ENCODE peak calls at places on chromosome 17, in ten cellular contexts. S, O, Y, V, Q, T, M, G, F and L are unnamed samples.

GRCh38 chr17:58308173-58308984 is 20.2 kb downstream of the TSPOAP1 start:
- DNase-seq in F (peak; percentile 12), T (no peak), Q (no peak), V (no peak), O (peak; percentile 46), S (no peak), M (no peak), G (no peak), Y (peak; percentile 25), L (peak; percentile 7)

GRCh38 chr17:77501101-77501566 is 360.4 kb downstream of the SEC14L1 start:
- DNase-seq in O (peak; percentile 55), Y (no peak), G (no peak), T (no peak), Q (peak; percentile 45), S (no peak), M (peak; percentile 38), V (no peak), F (no peak), L (peak; percentile 74)

GRCh38 chr17:51161541-51161940 is 4.7 kb upstream of the NME2 start:
- DNase-seq in Y (no peak), O (no peak), M (no peak), T (no peak), S (no peak), G (no peak), F (no peak), Q (no peak), V (no peak), L (no peak)

GRCh38 chr17:29086628-29087332 is 43.8 kb downstream of the PIPOX start:
- DNase-seq in M (no peak), G (no peak), V (no peak), Y (no peak), T (no peak), F (no peak), Q (no peak), O (no peak), S (no peak), L (no peak)

GRCh38 chr17:9202572-9202971 is 181.3 kb downstream of the NTN1 start:
- DNase-seq in Y (no peak), V (no peak), S (no peak), G (no peak), T (no peak), F (no peak), M (no peak), O (no peak), Q (no peak), L (no peak)

GRCh38 chr17:44820631-44821196 is 9.4 kb downstream of the GJC1 start:
- DNase-seq in M (no peak), Y (no peak), T (peak; percentile 98), V (no peak), F (no peak), O (peak; percentile 79), S (no peak), Q (peak; percentile 59), G (no peak), L (no peak)

GRCh38 chr17:37701424-37702020 is 43.3 kb downstream of the HNF1B start:
- DNase-seq in V (no peak), M (peak; percentile 35), S (peak; percentile 14), Q (no peak), T (peak; percentile 18), Y (peak; percentile 63), G (no peak), F (no peak), O (peak; percentile 75), L (no peak)

GRCh38 chr17:81866440-81867122 is 4.6 kb downstream of the ARHGDIA start:
- DNase-seq in G (no peak), Q (no peak), O (no peak), M (no peak), F (no peak), S (no peak), T (no peak), Y (no peak), V (no peak), L (no peak)

GRCh38 chr17:68775338-68775737 is 174.2 kb upstream of the FAM20A start:
- DNase-seq in V (no peak), Y (no peak), G (no peak), O (no peak), F (no peak), Q (no peak), T (no peak), M (no peak), S (no peak), L (no peak)

GRCh38 chr17:39380144-39380543 is 21.3 kb downstream of the FBXL20 start:
- DNase-seq in M (no peak), O (no peak), Y (no peak), V (no peak), Q (no peak), G (no peak), T (no peak), F (no peak), S (no peak), L (no peak)

GRCh38 chr17:48555183-48555615 is 10.3 kb upstream of the HOXB2 start:
- DNase-seq in G (no peak), S (no peak), V (no peak), T (no peak), O (peak; percentile 82), Q (no peak), F (no peak), Y (no peak), M (no peak), L (no peak)

GRCh38 chr17:15076991-15077663 is 188.0 kb downstream of the PMP22 start:
- DNase-seq in T (no peak), V (no peak), O (no peak), M (no peak), F (no peak), Y (no peak), S (no peak), G (no peak), Q (no peak), L (no peak)

GRCh38 chr17:79459003-79459655 is 151.7 kb downstream of the RBFOX3 start:
- DNase-seq in Y (no peak), S (no peak), F (no peak), Q (no peak), V (no peak), T (no peak), M (no peak), G (no peak), O (no peak), L (no peak)

GRCh38 chr17:4759776-4760236 is 11.9 kb upstream of the TM4SF5 start:
- DNase-seq in Q (no peak), M (no peak), V (no peak), O (no peak), F (no peak), T (no peak), S (no peak), G (no peak), Y (no peak), L (no peak)
- TF ChIP-seq POLR2A in Q (no peak), M (no peak), V (no peak), O (no peak), F (no peak), T (no peak), S (no peak), G (no peak), Y (no peak), L (no peak)

DNA sequence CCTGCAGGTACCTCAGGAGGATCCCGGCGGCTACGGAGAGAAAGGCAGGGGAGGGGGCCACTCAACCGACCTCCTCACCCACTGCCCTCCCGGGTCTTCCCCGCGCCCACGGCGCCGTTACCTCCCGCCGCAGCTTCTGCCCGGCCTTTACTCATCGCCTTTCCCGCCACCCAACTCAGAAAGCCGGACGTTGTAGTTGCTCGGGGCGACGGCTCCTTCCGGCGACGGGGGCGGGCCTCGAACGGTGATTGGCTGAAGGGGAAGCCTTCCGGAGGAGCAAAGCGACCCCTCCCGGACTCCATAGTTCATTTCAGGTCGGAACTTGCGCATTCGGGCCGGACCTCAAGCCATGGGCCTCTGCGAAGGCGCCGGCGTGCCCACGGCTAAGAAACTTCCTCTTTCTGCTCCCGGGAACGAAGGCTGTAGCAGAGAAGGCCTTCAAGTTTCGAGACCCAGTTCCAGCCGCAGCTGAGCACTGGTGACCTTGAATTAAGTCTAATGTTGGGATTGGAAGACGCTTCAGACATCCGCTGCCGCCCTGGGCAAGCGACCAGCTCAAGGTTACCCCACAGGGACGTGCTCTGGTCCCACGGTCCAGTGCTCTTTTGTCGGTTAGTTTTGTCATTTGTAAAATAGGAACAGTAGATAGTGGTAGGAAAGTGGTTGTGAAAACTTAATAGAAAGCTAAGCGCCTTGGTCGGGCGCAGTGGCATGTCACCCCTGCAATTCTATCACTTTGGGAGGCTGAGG is at the start of gene PSMC3IP:
- DNase-seq in Q (peak; percentile 98), S (peak; percentile 96), Y (peak; percentile 96), O (peak; percentile 99), T (peak; percentile 87), M (peak; percentile 97), G (peak; percentile 96), V (peak; percentile 96), F (peak; percentile 93), L (peak; percentile 95)
- TF ChIP-seq POLR2A in Q (peak; percentile 75), S (peak; percentile 54), Y (no peak), O (peak; percentile 82), T (peak; percentile 87), M (no peak), G (peak; percentile 78), V (peak; percentile 39), F (no peak), L (no peak)

DNA sequence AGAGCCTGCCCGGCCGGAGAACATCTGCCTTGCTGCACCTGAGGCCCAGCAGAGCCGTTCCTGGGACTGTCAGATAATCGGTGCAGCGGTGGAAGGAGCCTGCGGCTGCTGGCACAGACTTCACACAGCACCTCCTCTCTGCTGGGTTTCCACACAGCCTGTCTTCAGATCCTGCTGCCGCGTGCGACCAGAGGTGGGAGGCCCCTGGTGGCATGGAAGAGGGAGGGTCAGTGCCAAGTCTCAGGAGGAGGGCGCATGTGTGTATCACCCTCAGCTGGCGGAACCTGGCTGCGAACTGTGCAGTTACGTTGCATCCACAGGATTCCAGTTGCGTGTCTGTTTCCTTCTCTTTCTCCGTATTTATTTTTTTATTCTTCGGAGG is 3.3 kb downstream of the CDK5R1 start:
- DNase-seq in T (no peak), M (no peak), V (no peak), Y (no peak), S (no peak), O (no peak), F (no peak), G (peak; percentile 35), Q (no peak), L (no peak)
- TF ChIP-seq POLR2A in T (no peak), M (no peak), V (no peak), Y (no peak), S (no peak), O (no peak), F (no peak), G (no peak), Q (no peak), L (no peak)

DNA sequence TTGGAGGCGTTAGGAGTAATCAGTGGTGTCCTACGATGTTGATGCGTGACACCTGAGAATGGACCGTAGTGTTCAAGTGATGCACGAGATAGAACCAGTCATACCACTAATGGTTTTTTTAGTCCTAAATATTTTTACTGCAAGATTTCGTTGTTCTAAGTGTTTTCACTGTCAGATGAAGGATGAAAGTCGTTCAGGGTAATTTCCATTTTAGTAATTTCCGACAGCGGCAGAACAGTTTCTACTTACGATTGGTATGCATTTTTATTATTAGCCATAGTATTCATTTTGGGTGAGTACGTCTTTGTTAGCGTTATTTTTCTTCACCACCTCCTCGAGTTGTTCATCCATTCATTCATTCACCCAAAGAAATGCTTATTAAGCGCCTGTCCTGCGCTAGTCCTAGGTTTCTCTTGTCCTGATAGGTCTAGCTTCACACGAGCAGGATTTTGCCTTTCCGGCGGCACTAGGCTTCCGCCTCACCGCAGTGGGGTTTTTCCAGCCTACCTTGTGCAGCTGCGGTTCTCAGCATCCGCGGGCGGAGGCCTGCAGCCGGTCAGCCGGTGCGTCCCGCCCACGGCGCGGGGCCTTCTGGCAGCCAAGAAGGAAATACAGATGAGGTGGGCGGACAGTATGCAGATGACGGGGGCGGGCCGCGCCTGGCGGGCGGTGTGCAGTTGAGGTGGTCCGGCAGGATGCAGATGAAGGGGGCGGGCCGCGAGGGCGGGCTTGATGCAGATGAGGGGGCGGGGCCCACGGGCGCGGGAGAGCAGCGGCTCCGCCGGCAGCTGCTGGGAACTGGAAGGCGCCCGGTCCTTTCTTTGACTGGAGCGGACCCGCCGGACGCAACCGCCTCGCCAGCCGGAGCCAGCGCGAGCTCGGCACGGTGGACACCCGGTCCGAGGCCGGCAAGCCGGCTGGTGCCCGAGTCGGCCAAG is 146.4 kb downstream of the SPECC1 start:
- DNase-seq in Q (peak; percentile 95), O (peak; percentile 97), G (peak; percentile 99), V (peak; percentile 96), Y (peak; percentile 100), F (peak; percentile 94), T (peak; percentile 87), S (peak; percentile 96), M (peak; percentile 100), L (peak; percentile 94)
- TF ChIP-seq POLR2A in Q (no peak), O (peak; percentile 45), G (peak; percentile 54), V (peak; percentile 26), Y (no peak), F (no peak), T (no peak), S (no peak), M (no peak), L (no peak)